ENCODE peak calls at places on chromosomes 16 and 17, in seven cellular contexts. Z, F, I, O, E, R and S are unnamed samples.

GRCh38 chr16:11674818-11675560 is 6.7 kb downstream of the SNN start:
- DNase-seq in F (no peak), I (no peak), R (no peak), Z (peak; percentile 20), E (no peak), O (peak; percentile 37), S (no peak)

GRCh38 chr17:9054146-9054545 is 32.8 kb downstream of the NTN1 start:
- DNase-seq in F (no peak), O (no peak), Z (no peak), E (no peak), I (no peak), R (no peak), S (no peak)

GRCh38 chr16:56743840-56744239 is 13.9 kb downstream of the NUP93 start:
- DNase-seq in F (no peak), I (no peak), O (peak; percentile 92), E (no peak), R (no peak), Z (peak; percentile 43), S (no peak)

GRCh38 chr16:67548265-67549126 is 13.8 kb upstream of the CTCF start:
- DNase-seq in O (no peak), E (no peak), F (no peak), Z (no peak), I (peak; percentile 22), R (no peak), S (no peak)

GRCh38 chr17:8479431-8479947 is 43.8 kb downstream of the NDEL1 start:
- DNase-seq in O (peak; percentile 77), R (no peak), F (peak; percentile 44), E (no peak), I (no peak), Z (peak; percentile 56), S (no peak)

GRCh38 chr16:86924537-86924936 is 346.2 kb downstream of the FOXL1 start:
- DNase-seq in R (no peak), O (no peak), E (no peak), I (no peak), F (no peak), Z (peak; percentile 54), S (no peak)

GRCh38 chr17:28720247-28720996 is 637 bp downstream of the RPL23A start:
- DNase-seq in F (no peak), I (no peak), O (no peak), R (no peak), Z (no peak), E (no peak), S (no peak)

GRCh38 chr16:69796285-69797118 is 34.4 kb downstream of the WWP2 start:
- DNase-seq in R (peak; percentile 55), F (no peak), I (no peak), E (peak; percentile 58), Z (peak; percentile 85), O (no peak), S (no peak)

GRCh38 chr16:86018487-86018886 is 119.5 kb downstream of the IRF8 start:
- DNase-seq in I (peak; percentile 74), F (no peak), Z (peak; percentile 22), O (no peak), E (no peak), R (no peak), S (peak; percentile 72)

GRCh38 chr17:61809816-61810392 is 53.4 kb downstream of the BRIP1 start:
- DNase-seq in F (no peak), E (no peak), Z (peak; percentile 88), R (no peak), O (no peak), I (no peak), S (no peak)

GRCh38 chr17:63126607-63127006 is 160.6 kb downstream of the TANC2 start:
- DNase-seq in R (no peak), I (no peak), E (no peak), O (no peak), F (no peak), Z (no peak), S (no peak)

GRCh38 chr16:49756971-49757743 is 98.8 kb downstream of the ZNF423 start:
- DNase-seq in F (no peak), O (no peak), I (no peak), Z (peak; percentile 18), E (no peak), R (no peak), S (no peak)

GRCh38 chr16:66271074-66272060 is 95.1 kb upstream of the CDH5 start:
- DNase-seq in Z (peak; percentile 45), O (no peak), E (no peak), I (peak; percentile 17), F (no peak), R (no peak), S (no peak)

GRCh38 chr17:6640536-6641373 is at the start of the genes KIAA0753 and TXNDC17:
- DNase-seq in R (peak; percentile 79), I (peak; percentile 94), O (peak; percentile 90), F (peak; percentile 94), Z (peak; percentile 96), E (peak; percentile 89), S (peak; percentile 99)

GRCh38 chr16:85543998-85544397 is 69.1 kb upstream of the GSE1 start:
- DNase-seq in E (no peak), I (no peak), Z (no peak), F (no peak), O (no peak), R (no peak), S (no peak)

GRCh38 chr16:60717808-60718207 is 1318.4 kb downstream of the CDH8 start:
- DNase-seq in O (no peak), E (no peak), R (no peak), F (no peak), I (no peak), Z (no peak), S (no peak)

GRCh38 chr17:22462461-22462860 is 770.1 kb downstream of the KCNJ18 start:
- DNase-seq in O (no peak), Z (no peak), E (no peak), F (no peak), I (no peak), R (no peak), S (no peak)

GRCh38 chr17:22461460-22462145 is 769.3 kb downstream of the KCNJ18 start:
- DNase-seq in O (no peak), R (no peak), I (no peak), Z (no peak), F (no peak), E (no peak), S (no peak)

GRCh38 chr17:22460461-22461063 is 768.2 kb downstream of the KCNJ18 start:
- DNase-seq in O (no peak), R (no peak), F (no peak), I (no peak), E (no peak), Z (no peak), S (no peak)

GRCh38 chr17:22464041-22464440 is 771.7 kb downstream of the KCNJ18 start:
- DNase-seq in O (no peak), E (no peak), I (no peak), Z (no peak), F (no peak), R (no peak), S (no peak)

DNA sequence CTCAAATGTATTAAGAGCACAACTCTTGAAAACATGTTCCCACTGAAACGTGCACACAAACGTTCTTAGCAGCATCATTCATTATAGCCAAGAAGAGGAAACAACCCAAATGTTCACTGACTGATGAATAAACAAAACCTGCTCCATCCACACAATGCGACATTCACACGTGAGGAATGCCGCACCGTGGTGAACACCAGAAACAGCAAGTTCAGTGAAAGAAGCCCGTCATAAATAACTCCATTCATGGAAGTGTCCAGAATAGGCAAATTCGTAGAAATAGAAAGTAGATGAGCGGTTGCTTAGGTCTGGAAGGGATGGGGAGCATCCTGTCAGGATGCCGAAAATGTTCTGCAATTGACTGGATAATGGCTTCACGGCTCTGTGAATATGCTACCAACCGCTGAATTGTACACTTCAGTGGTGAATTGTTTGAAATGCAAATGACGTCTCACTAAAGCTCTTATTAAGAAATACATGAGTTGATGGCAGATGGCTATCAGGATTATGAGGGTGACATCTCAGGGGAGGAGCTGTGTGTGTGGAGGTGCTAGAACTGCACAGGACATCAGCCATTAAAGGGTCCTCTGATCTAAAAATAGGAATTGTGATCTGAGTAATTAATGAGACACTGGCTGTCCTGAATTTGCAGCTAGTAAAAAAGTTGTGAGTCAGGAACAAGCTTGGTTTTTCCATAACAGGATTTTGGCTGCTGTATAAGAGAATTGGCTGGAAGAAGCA is 771.0 kb downstream of the KCNJ18 start:
- DNase-seq in O (no peak), F (no peak), I (no peak), E (no peak), R (no peak), Z (no peak), S (no peak)
- H3K9me3 ChIP-seq in O (no peaks in the 10 kb centered on the region), F (no peaks in the 10 kb centered on the region), I (peaks cover 39% of the 10 kb centered on the region), E (peaks cover 42% of the 10 kb centered on the region), R (peaks cover 21% of the 10 kb centered on the region), Z (no peaks in the 10 kb centered on the region), S (no peaks in the 10 kb centered on the region)

DNA sequence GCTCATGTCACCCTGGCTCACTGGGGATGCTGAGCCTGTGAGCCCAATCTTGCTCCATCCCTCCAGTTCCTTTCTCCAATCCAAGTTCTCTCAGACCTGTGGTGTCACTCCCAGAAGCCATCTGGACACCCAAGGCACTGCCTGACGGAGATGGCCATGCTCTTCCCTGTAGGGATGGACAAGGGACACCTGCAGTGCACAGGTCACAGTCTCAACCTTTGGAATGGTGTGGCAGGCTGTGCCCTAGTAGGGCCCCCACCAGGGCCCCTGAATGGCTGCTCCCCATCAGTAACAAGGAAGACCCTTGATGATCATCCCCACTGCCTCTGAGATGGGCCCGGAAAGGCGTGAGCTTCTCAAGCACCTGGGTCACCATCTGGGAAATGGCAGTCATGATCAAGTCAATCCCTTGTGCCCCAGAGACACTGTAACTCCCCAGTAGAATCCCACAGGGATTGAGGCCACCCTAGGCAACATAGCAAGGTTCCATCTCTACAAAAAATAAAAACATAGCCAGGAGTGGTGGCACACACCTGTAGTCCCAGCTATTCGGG is 822.5 kb downstream of the KCNJ18 start:
- DNase-seq in I (no peak), E (no peak), Z (no peak), F (no peak), O (no peak), R (no peak), S (no peak)
- H3K9me3 ChIP-seq in I (peaks cover 30% of the 10 kb centered on the region), E (peaks cover 33% of the 10 kb centered on the region), Z (no peaks in the 10 kb centered on the region), F (no peaks in the 10 kb centered on the region), O (no peaks in the 10 kb centered on the region), R (peaks cover 10% of the 10 kb centered on the region), S (no peaks in the 10 kb centered on the region)

GRCh38 chr17:21689604-21690003 is 2.7 kb upstream of the KCNJ18 start:
- DNase-seq in O (no peak), F (no peak), R (no peak), Z (peak; percentile 82), I (peak; percentile 48), E (no peak), S (peak; percentile 81)
- H3K9me3 ChIP-seq in O (no peaks in the 10 kb centered on the region), F (no peaks in the 10 kb centered on the region), R (peaks cover 12% of the 10 kb centered on the region), Z (peaks cover 5% of the 10 kb centered on the region), I (peaks cover 8% of the 10 kb centered on the region), E (peaks cover 7% of the 10 kb centered on the region), S (peaks cover 4% of the 10 kb centered on the region)

GRCh38 chr17:5100832-5101231 is 10.8 kb downstream of the ZNF232 start:
- DNase-seq in Z (no peak), R (no peak), O (no peak), F (no peak), E (no peak), I (no peak), S (no peak)

GRCh38 chr17:5097101-5097834 is 14.4 kb downstream of the ZNF232 start:
- DNase-seq in I (no peak), E (peak; percentile 56), R (no peak), F (peak; percentile 72), O (peak; percentile 34), Z (no peak), S (peak; percentile 60)

DNA sequence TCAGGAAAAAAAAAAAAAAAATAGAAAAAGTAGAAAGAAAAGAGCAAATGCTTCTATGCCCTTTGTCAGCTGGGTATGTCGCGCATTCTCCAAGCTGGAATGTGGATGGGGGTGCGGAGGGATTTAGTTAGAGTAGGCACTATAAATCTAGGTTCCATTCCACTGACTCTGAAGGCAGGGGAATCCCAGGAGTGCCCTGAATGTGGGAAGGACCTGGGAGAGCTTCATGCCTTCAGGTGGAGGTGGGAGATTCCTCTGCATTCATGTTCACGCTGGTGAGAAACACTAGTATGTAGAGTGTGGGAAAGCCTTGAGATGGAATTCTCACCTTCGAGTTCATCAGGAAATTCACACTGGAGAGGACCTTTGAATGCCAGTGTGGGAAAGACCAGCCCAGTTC is 12.4 kb downstream of the ZNF232 start:
- DNase-seq in R (no peak), Z (no peak), F (no peak), O (no peak), I (no peak), E (no peak), S (no peak)
- H3K9me3 ChIP-seq in R (peaks cover 1% of the 10 kb centered on the region), Z (peaks cover 84% of the 10 kb centered on the region), F (peaks cover 4% of the 10 kb centered on the region), O (no peaks in the 10 kb centered on the region), I (peaks cover 23% of the 10 kb centered on the region), E (peaks cover 26% of the 10 kb centered on the region), S (peaks cover 12% of the 10 kb centered on the region)